ENCODE peak calls at places on chromosome 15, in four cellular contexts. One of them, this sample, is unnamed.
A peak's percentile ranks its signal among the peaks of the same experiment; 100 is the strongest.

GRCh38 chr15:27842526-27842925 is 256.6 kb downstream of the OCA2 start:
- DNase-seq in NCI-H1417: no peak
- DNase-seq in hypothalamus: no peak
- DNase-seq in ELR: no peak
- DNase-seq in this sample: no peak

GRCh38 chr15:76185716-76186115 is 125.6 kb downstream of the ETFA start:
- DNase-seq in NCI-H1417: peak; percentile 34
- DNase-seq in hypothalamus: no peak
- DNase-seq in ELR: peak; percentile 82
- DNase-seq in this sample: peak; percentile 42

GRCh38 chr15:70182858-70183695 is 85.4 kb upstream of the TLE3 start:
- DNase-seq in NCI-H1417: no peak
- DNase-seq in hypothalamus: no peak
- DNase-seq in ELR: no peak
- DNase-seq in this sample: no peak

GRCh38 chr15:78988361-78988911 is 43.6 kb upstream of the CTSH start:
- DNase-seq in NCI-H1417: no peak
- DNase-seq in hypothalamus: no peak
- DNase-seq in ELR: peak; percentile 99
- DNase-seq in this sample: peak; percentile 60

GRCh38 chr15:88012233-88012632 is 244.3 kb downstream of the NTRK3 start:
- DNase-seq in NCI-H1417: no peak
- DNase-seq in hypothalamus: no peak
- DNase-seq in ELR: no peak
- DNase-seq in this sample: no peak

GRCh38 chr15:72404356-72404755 is 6.3 kb downstream of the TMEM202 start:
- DNase-seq in NCI-H1417: no peak
- DNase-seq in hypothalamus: no peak
- DNase-seq in ELR: no peak
- DNase-seq in this sample: no peak

GRCh38 chr15:34588046-34588674 is 4.7 kb upstream of the GOLGA8B start:
- DNase-seq in NCI-H1417: peak; percentile 88
- DNase-seq in hypothalamus: no peak
- DNase-seq in ELR: peak; percentile 86
- DNase-seq in this sample: peak; percentile 63

GRCh38 chr15:68795298-68795848 is 25.3 kb downstream of the ANP32A start:
- DNase-seq in NCI-H1417: no peak
- DNase-seq in hypothalamus: peak; percentile 74
- DNase-seq in ELR: peak; percentile 48
- DNase-seq in this sample: peak; percentile 93

GRCh38 chr15:101773496-101774100 is 29.7 kb upstream of the OR4F6 start:
- DNase-seq in NCI-H1417: peak; percentile 58
- DNase-seq in hypothalamus: no peak
- DNase-seq in ELR: no peak
- DNase-seq in this sample: no peak

GRCh38 chr15:95016511-95017219 is 785.3 kb downstream of the MCTP2 start:
- DNase-seq in NCI-H1417: no peak
- DNase-seq in hypothalamus: no peak
- DNase-seq in ELR: no peak
- DNase-seq in this sample: no peak

GRCh38 chr15:78129098-78130011 is 1.9 kb downstream of the CIB2 start:
- DNase-seq in NCI-H1417: no peak
- DNase-seq in hypothalamus: no peak
- DNase-seq in ELR: no peak
- DNase-seq in this sample: no peak

GRCh38 chr15:63487076-63487757 is 17.2 kb upstream of the USP3 start:
- DNase-seq in NCI-H1417: no peak
- DNase-seq in hypothalamus: peak; percentile 37
- DNase-seq in ELR: peak; percentile 79
- DNase-seq in this sample: peak; percentile 98

GRCh38 chr15:70765504-70766281 is 2.3 kb upstream of the UACA start:
- DNase-seq in NCI-H1417: no peak
- DNase-seq in hypothalamus: no peak
- DNase-seq in ELR: no peak
- DNase-seq in this sample: no peak

GRCh38 chr15:63832620-63833245 is 1.0 kb downstream of the HERC1 start:
- DNase-seq in NCI-H1417: peak; percentile 62
- DNase-seq in hypothalamus: no peak
- DNase-seq in ELR: peak; percentile 28
- DNase-seq in this sample: no peak

GRCh38 chr15:71997691-71998090 is 120.3 kb downstream of the MYO9A start:
- DNase-seq in NCI-H1417: no peak
- DNase-seq in hypothalamus: no peak
- DNase-seq in ELR: peak; percentile 43
- DNase-seq in this sample: no peak

GRCh38 chr15:98648654-98649537 is 557 bp downstream of the IGF1R start:
- DNase-seq in NCI-H1417: peak; percentile 87
- DNase-seq in hypothalamus: no peak
- DNase-seq in ELR: peak; percentile 55
- DNase-seq in this sample: peak; percentile 47

GRCh38 chr15:74122403-74123130 is 7.8 kb upstream of the ISLR2 start:
- DNase-seq in NCI-H1417: no peak
- DNase-seq in hypothalamus: no peak
- DNase-seq in ELR: no peak
- DNase-seq in this sample: no peak

GRCh38 chr15:44450172-44450571 is 22.7 kb downstream of the CTDSPL2 start:
- DNase-seq in NCI-H1417: no peak
- DNase-seq in hypothalamus: no peak
- DNase-seq in ELR: no peak
- DNase-seq in this sample: no peak

GRCh38 chr15:65309882-65310418 is 5.5 kb downstream of the RNU5B-1 start:
- DNase-seq in NCI-H1417: no peak
- DNase-seq in hypothalamus: no peak
- DNase-seq in ELR: no peak
- DNase-seq in this sample: no peak

GRCh38 chr15:88800026-88800425 is 3.2 kb upstream of the ACAN start:
- DNase-seq in NCI-H1417: no peak
- DNase-seq in hypothalamus: no peak
- DNase-seq in ELR: peak; percentile 57
- DNase-seq in this sample: no peak

GRCh38 chr15:56640127-56640526 is 93.2 kb downstream of the ZNF280D start:
- DNase-seq in NCI-H1417: no peak
- DNase-seq in hypothalamus: no peak
- DNase-seq in ELR: no peak
- DNase-seq in this sample: no peak

This sample was measured in colonic mucosa.